ENCODE peak calls at places on chromosomes 3 and 15, in seven cellular contexts. N, W, L, B, M, O and A are unnamed samples. For H3F3A, the result is how much of the 10 kb centered on the place peaks cover.

GRCh38 chr3:71910107-71910506 is 125.2 kb upstream of the PROK2 start:
- DNase-seq in N (no peak), W (no peak), L (no peak), B (no peak), M (no peak), O (peak), A (no peak)

GRCh38 chr3:13058346-13059120 is 14.7 kb downstream of the IQSEC1 start:
- DNase-seq in N (no peak), W (no peak), L (no peak), B (no peak), M (no peak), O (no peak), A (no peak)

GRCh38 chr3:43341788-43342187 is 55.4 kb downstream of the SNRK start:
- DNase-seq in N (no peak), W (no peak), L (no peak), B (no peak), M (no peak), O (no peak), A (no peak)

GRCh38 chr3:101791778-101792177 is 12.8 kb downstream of the NXPE3 start:
- DNase-seq in N (no peak), W (no peak), L (peak), B (no peak), M (no peak), O (no peak), A (no peak)

GRCh38 chr3:184604039-184604955 is 42.7 kb downstream of the EPHB3 start:
- DNase-seq in N (peak), W (no peak), L (no peak), B (no peak), M (no peak), O (peak), A (peak)

GRCh38 chr15:74858366-74858735 is 14.8 kb downstream of the SCAMP2 start:
- DNase-seq in N (no peak), W (no peak), L (no peak), B (no peak), M (no peak), O (no peak), A (no peak)

GRCh38 chr3:143972495-143973351 is 1.1 kb downstream of the DIPK2A start:
- DNase-seq in N (peak), W (peak), L (peak), B (peak), M (peak), O (peak), A (peak)

GRCh38 chr3:46833346-46834300 is 29.6 kb downstream of the MYL3 start:
- DNase-seq in N (no peak), W (no peak), L (no peak), B (no peak), M (no peak), O (no peak), A (no peak)

GRCh38 chr3:16494906-16495580 is 18.5 kb downstream of the RFTN1 start:
- DNase-seq in N (no peak), W (peak), L (no peak), B (no peak), M (no peak), O (no peak), A (no peak)

GRCh38 chr3:131038326-131038725 is 11.6 kb downstream of the NEK11 start:
- DNase-seq in N (no peak), W (no peak), L (no peak), B (peak), M (no peak), O (no peak), A (no peak)

GRCh38 chr15:52104532-52105004 is 8.0 kb downstream of the BCL2L10 start:
- DNase-seq in N (no peak), W (no peak), L (no peak), B (no peak), M (no peak), O (no peak), A (no peak)
- H3K4me2 ChIP-seq in N (no peak), W (no peak), L (no peak), B (no peak), M (no peak), O (no peak), A (no peak)

GRCh38 chr15:43954181-43954621 is 127.4 kb downstream of the WDR76 start:
- DNase-seq in N (no peak), W (no peak), L (no peak), B (no peak), M (no peak), O (no peak), A (peak)

GRCh38 chr15:43943511-43943910 is 116.7 kb downstream of the WDR76 start:
- DNase-seq in N (no peak), W (no peak), L (no peak), B (no peak), M (no peak), O (no peak), A (peak)

GRCh38 chr15:43953402-43953801 is 126.6 kb downstream of the WDR76 start:
- DNase-seq in N (no peak), W (no peak), L (no peak), B (no peak), M (no peak), O (no peak), A (no peak)

GRCh38 chr15:43950551-43950950 is 123.7 kb downstream of the WDR76 start:
- DNase-seq in N (no peak), W (no peak), L (no peak), B (no peak), M (no peak), O (no peak), A (no peak)

DNA sequence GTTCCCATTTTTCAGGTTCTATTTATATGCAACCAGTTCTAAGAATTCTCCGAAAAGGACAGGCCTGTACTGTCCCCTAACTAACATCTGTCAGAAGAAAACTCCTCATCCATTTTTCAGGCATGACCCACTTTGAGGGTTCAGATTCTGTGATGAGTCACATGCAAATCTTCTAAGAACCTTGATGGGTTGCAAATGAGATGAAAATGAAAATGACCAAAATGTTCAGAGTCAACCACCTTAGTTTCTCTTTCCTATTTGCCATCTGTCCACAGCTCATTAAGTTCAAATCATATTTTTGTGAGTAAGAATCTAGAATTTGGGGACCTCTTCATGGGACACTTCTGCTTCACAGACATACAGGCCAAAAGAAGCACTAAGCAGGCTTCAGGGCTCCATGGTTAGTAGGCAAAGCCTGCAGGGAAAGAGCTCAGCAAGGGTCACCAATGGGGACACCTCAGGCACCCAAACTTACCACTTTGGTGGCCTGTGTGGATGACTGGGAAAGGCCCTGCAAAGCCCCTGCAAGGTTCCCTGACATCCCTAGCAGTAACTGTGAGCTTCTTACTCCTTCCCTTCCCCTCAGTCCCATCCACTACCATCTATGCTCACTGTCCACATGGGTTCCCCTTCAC is 122.0 kb downstream of the WDR76 start:
- DNase-seq in N (no peak), W (no peak), L (peak), B (no peak), M (no peak), O (no peak), A (no peak)
- H3F3A ChIP-seq in N (under half), W (under half), L (under half), B (under half), M (under half), O (under half), A (under half)

DNA sequence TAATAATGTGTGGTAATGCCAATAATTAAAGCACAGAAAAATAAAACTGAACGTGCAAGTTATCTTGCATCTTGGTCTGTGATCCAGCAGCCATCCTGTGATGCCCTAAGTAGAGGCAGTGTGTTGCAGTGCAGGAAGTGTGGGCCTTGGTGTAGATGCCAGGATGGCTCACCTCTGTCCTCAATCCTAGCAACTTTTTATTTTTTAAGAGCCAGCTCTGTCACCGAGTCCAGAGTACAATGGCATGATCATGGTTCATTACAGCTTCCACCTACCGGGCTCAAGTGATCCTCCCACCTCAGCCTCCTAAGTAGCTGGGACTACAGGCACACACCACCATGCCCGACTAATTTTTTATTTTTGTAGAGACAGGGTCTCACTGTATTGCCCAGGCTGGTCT is 7.6 kb downstream of the BAHD1 start:
- DNase-seq in N (no peak), W (no peak), L (no peak), B (no peak), M (no peak), O (no peak), A (no peak)
- H3K4me2 ChIP-seq in N (no peak), W (no peak), L (no peak), B (no peak), M (no peak), O (no peak), A (no peak)

DNA sequence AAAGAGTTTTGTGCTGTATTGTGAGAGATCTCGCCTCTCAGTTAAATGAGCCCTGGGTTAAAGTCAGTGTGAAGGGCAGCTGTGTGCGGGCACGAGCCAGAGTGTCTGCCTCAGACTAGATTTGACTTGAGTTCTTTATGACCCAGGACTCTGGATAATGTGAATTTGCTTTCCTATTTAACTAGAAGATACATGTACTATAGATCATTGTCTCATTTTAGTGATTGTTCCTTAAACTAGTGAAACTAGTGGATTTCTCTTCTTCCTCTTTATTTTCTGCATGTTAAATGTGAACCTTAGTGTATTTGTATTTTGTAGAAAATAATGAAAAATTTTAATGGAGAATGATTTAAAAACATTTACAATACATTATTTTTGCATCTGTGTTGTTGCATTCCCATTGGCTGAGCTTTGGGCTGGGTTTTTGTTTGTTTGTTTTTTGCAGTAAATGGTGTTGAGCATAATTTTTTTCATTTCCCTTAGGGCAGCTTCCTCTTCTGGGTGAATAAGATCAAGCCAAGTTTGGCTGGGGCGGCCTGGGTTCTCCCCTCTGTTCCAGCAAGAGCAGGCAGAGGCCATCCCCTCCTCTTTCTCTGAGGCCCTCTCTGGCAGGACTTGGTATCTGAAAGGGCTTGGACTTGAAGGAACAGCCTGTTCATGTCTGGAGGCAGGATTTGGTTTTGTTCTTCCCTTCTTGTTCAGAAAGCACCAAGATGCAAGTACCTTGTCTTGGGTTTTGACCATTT is 15.0 kb downstream of the GCSAM start:
- DNase-seq in N (peak), W (no peak), L (no peak), B (no peak), M (no peak), O (peak), A (no peak)
- H3F3A ChIP-seq in N (under half), W (under half), L (under half), B (under half), M (under half), O (under half), A (under half)

GRCh38 chr15:56805466-56806146 is 72.3 kb upstream of the ZNF280D start:
- DNase-seq in N (no peak), W (no peak), L (no peak), B (peak), M (peak), O (no peak), A (peak)
- H3K4me2 ChIP-seq in N (no peak), W (peak), L (no peak), B (peak), M (peak), O (no peak), A (peak)

GRCh38 chr15:72229076-72229946 is 1.7 kb downstream of the PKM start:
- DNase-seq in N (no peak), W (peak), L (peak), B (no peak), M (no peak), O (peak), A (peak)
- H3F3A ChIP-seq in N (under half), W (half or more), L (under half), B (under half), M (half or more), O (under half), A (half or more)

GRCh38 chr15:87755226-87755625 is 501.3 kb downstream of the NTRK3 start:
- DNase-seq in N (no peak), W (no peak), L (peak), B (peak), M (peak), O (no peak), A (peak)
- H3K4me2 ChIP-seq in N (no peak), W (no peak), L (no peak), B (no peak), M (no peak), O (no peak), A (no peak)

DNA sequence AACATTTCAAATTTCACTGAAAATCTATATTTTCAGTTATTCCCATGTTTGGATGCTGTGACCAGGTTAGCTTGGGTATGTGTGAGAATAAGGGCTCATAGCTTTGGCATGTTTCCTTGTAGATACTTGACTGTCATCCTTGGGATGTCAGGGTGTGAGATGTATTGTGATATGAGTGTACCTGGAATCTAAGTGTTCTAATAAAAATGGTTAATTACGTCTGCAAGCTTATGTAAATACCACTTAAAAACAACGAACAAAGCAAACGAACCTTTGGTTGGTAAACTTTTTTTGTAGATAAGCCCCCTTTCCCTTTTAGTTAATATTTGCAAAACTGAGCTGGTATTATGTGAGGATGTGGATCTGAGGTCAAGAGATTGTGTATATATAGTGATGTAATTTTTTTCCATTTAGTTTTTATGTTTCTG is 63.5 kb downstream of the FNDC3B start:
- DNase-seq in N (no peak), W (no peak), L (no peak), B (no peak), M (no peak), O (no peak), A (no peak)
- H3F3A ChIP-seq in N (under half), W (under half), L (half or more), B (under half), M (half or more), O (under half), A (half or more)

DNA sequence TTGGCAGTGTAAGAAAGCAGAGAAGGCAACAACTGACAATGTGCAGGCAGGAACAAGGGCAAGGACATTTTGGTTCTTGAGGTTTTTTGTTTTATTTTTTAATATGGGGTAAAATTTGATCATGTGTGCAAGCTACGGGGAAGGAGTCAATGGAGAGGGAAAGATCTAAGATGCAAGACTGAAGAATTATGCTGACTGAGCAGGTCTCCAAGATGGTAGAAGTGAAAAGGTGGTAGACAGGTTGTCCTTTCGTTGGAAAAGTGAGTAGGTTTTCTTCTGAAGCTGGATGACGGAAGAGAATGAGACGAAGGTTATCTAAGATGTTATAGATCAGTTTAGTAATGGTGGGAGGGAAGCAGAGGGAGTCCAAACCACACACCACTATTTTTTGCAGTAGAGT is 4.2 kb downstream of the CD47 start:
- DNase-seq in N (no peak), W (no peak), L (no peak), B (no peak), M (no peak), O (no peak), A (no peak)
- H3K4me2 ChIP-seq in N (no peak), W (no peak), L (no peak), B (no peak), M (no peak), O (no peak), A (no peak)